ENCODE peak calls at places on chromosomes 13 and 19, in eight cellular contexts. One of them, this sample, is unnamed.

GRCh38 chr13:98444381-98444780 is 132.5 kb downstream of the STK24 start:
- DNase-seq in fibroblast of pulmonary artery: no peak
- DNase-seq in psoas muscle: no peak
- DNase-seq in endodermal cell: no peak
- DNase-seq in progenitor cell of endocrine pancreas: no peak
- DNase-seq in type B pancreatic cell: no peak
- DNase-seq in adrenal gland: no peak
- DNase-seq in Panc1: no peak
- DNase-seq in this sample: no peak

GRCh38 chr19:1453525-1454371 is 3.8 kb downstream of the APC2 start:
- DNase-seq in fibroblast of pulmonary artery: no peak
- DNase-seq in psoas muscle: peak
- DNase-seq in endodermal cell: peak
- DNase-seq in progenitor cell of endocrine pancreas: no peak
- DNase-seq in type B pancreatic cell: no peak
- DNase-seq in adrenal gland: no peak
- DNase-seq in Panc1: no peak
- DNase-seq in this sample: no peak

GRCh38 chr13:104414771-104415170 is 1348.6 kb upstream of the SLC10A2 start:
- DNase-seq in fibroblast of pulmonary artery: no peak
- DNase-seq in psoas muscle: no peak
- DNase-seq in endodermal cell: no peak
- DNase-seq in progenitor cell of endocrine pancreas: no peak
- DNase-seq in type B pancreatic cell: no peak
- DNase-seq in adrenal gland: no peak
- DNase-seq in Panc1: no peak
- DNase-seq in this sample: no peak

GRCh38 chr13:111152836-111153235 is 37.7 kb downstream of the ARHGEF7 start:
- DNase-seq in fibroblast of pulmonary artery: no peak
- DNase-seq in psoas muscle: no peak
- DNase-seq in endodermal cell: no peak
- DNase-seq in progenitor cell of endocrine pancreas: no peak
- DNase-seq in type B pancreatic cell: no peak
- DNase-seq in adrenal gland: no peak
- DNase-seq in Panc1: no peak
- DNase-seq in this sample: no peak

GRCh38 chr13:109737606-109738005 is 48.8 kb downstream of the IRS2 start:
- DNase-seq in fibroblast of pulmonary artery: no peak
- DNase-seq in psoas muscle: no peak
- DNase-seq in endodermal cell: peak
- DNase-seq in progenitor cell of endocrine pancreas: no peak
- DNase-seq in type B pancreatic cell: no peak
- DNase-seq in adrenal gland: peak
- DNase-seq in Panc1: no peak
- DNase-seq in this sample: no peak

GRCh38 chr13:98032168-98032567 is 78.7 kb downstream of the IPO5 start:
- DNase-seq in fibroblast of pulmonary artery: no peak
- DNase-seq in psoas muscle: no peak
- DNase-seq in endodermal cell: no peak
- DNase-seq in progenitor cell of endocrine pancreas: no peak
- DNase-seq in type B pancreatic cell: no peak
- DNase-seq in adrenal gland: no peak
- DNase-seq in Panc1: no peak
- DNase-seq in this sample: no peak

GRCh38 chr19:4123615-4124568 is at the start of gene MAP2K2:
- DNase-seq in fibroblast of pulmonary artery: peak
- DNase-seq in psoas muscle: peak
- DNase-seq in endodermal cell: peak
- DNase-seq in progenitor cell of endocrine pancreas: peak
- DNase-seq in type B pancreatic cell: peak
- DNase-seq in adrenal gland: peak
- DNase-seq in Panc1: no peak
- DNase-seq in this sample: peak

GRCh38 chr19:47797996-47798903 is 6.1 kb downstream of the TPRX1 start:
- DNase-seq in fibroblast of pulmonary artery: no peak
- DNase-seq in psoas muscle: no peak
- DNase-seq in endodermal cell: no peak
- DNase-seq in progenitor cell of endocrine pancreas: no peak
- DNase-seq in type B pancreatic cell: no peak
- DNase-seq in adrenal gland: no peak
- DNase-seq in Panc1: no peak
- DNase-seq in this sample: no peak

GRCh38 chr19:18777725-18778389 is 13.2 kb downstream of the COMP start:
- DNase-seq in fibroblast of pulmonary artery: no peak
- DNase-seq in psoas muscle: peak
- DNase-seq in endodermal cell: no peak
- DNase-seq in progenitor cell of endocrine pancreas: no peak
- DNase-seq in type B pancreatic cell: no peak
- DNase-seq in adrenal gland: no peak
- DNase-seq in Panc1: no peak
- DNase-seq in this sample: peak

GRCh38 chr13:33275916-33276315 is 9.6 kb downstream of the STARD13 start:
- DNase-seq in fibroblast of pulmonary artery: peak
- DNase-seq in psoas muscle: no peak
- DNase-seq in endodermal cell: no peak
- DNase-seq in progenitor cell of endocrine pancreas: no peak
- DNase-seq in type B pancreatic cell: no peak
- DNase-seq in adrenal gland: no peak
- DNase-seq in Panc1: no peak
- DNase-seq in this sample: no peak

GRCh38 chr13:69485991-69486592 is 621.5 kb upstream of the ATXN8OS start:
- DNase-seq in fibroblast of pulmonary artery: no peak
- DNase-seq in psoas muscle: no peak
- DNase-seq in endodermal cell: no peak
- DNase-seq in progenitor cell of endocrine pancreas: no peak
- DNase-seq in type B pancreatic cell: no peak
- DNase-seq in adrenal gland: no peak
- DNase-seq in Panc1: no peak
- DNase-seq in this sample: no peak

GRCh38 chr13:48818495-48818961 is 157.2 kb upstream of the FNDC3A start:
- DNase-seq in fibroblast of pulmonary artery: peak
- DNase-seq in psoas muscle: no peak
- DNase-seq in endodermal cell: no peak
- DNase-seq in progenitor cell of endocrine pancreas: no peak
- DNase-seq in type B pancreatic cell: no peak
- DNase-seq in adrenal gland: peak
- DNase-seq in Panc1: peak
- DNase-seq in this sample: no peak

GRCh38 chr19:39187552-39187943 is 9.2 kb upstream of the NCCRP1 start:
- DNase-seq in fibroblast of pulmonary artery: no peak
- DNase-seq in psoas muscle: no peak
- DNase-seq in endodermal cell: no peak
- DNase-seq in progenitor cell of endocrine pancreas: no peak
- DNase-seq in type B pancreatic cell: no peak
- DNase-seq in adrenal gland: no peak
- DNase-seq in Panc1: no peak
- DNase-seq in this sample: no peak

GRCh38 chr13:94656766-94657165 is 55.1 kb downstream of the GPR180 start:
- DNase-seq in fibroblast of pulmonary artery: peak
- DNase-seq in psoas muscle: no peak
- DNase-seq in endodermal cell: no peak
- DNase-seq in progenitor cell of endocrine pancreas: no peak
- DNase-seq in type B pancreatic cell: no peak
- DNase-seq in adrenal gland: no peak
- DNase-seq in Panc1: no peak
- DNase-seq in this sample: peak

GRCh38 chr13:105202384-105202783 is 1333.1 kb downstream of the EFNB2 start:
- DNase-seq in fibroblast of pulmonary artery: peak
- DNase-seq in psoas muscle: no peak
- DNase-seq in endodermal cell: no peak
- DNase-seq in progenitor cell of endocrine pancreas: no peak
- DNase-seq in type B pancreatic cell: no peak
- DNase-seq in adrenal gland: no peak
- DNase-seq in Panc1: no peak
- DNase-seq in this sample: no peak

GRCh38 chr13:93552596-93552995 is 326.0 kb downstream of the GPC6 start:
- DNase-seq in fibroblast of pulmonary artery: no peak
- DNase-seq in psoas muscle: no peak
- DNase-seq in endodermal cell: no peak
- DNase-seq in progenitor cell of endocrine pancreas: no peak
- DNase-seq in type B pancreatic cell: no peak
- DNase-seq in adrenal gland: no peak
- DNase-seq in Panc1: no peak
- DNase-seq in this sample: no peak
- TF ChIP-seq CTCF in fibroblast of pulmonary artery: no peak
- TF ChIP-seq CTCF in psoas muscle: no peak
- TF ChIP-seq CTCF in endodermal cell: no peak
- TF ChIP-seq CTCF in progenitor cell of endocrine pancreas: no peak
- TF ChIP-seq CTCF in type B pancreatic cell: no peak
- TF ChIP-seq CTCF in adrenal gland: no peak
- TF ChIP-seq CTCF in Panc1: no peak
- TF ChIP-seq CTCF in this sample: no peak

DNA sequence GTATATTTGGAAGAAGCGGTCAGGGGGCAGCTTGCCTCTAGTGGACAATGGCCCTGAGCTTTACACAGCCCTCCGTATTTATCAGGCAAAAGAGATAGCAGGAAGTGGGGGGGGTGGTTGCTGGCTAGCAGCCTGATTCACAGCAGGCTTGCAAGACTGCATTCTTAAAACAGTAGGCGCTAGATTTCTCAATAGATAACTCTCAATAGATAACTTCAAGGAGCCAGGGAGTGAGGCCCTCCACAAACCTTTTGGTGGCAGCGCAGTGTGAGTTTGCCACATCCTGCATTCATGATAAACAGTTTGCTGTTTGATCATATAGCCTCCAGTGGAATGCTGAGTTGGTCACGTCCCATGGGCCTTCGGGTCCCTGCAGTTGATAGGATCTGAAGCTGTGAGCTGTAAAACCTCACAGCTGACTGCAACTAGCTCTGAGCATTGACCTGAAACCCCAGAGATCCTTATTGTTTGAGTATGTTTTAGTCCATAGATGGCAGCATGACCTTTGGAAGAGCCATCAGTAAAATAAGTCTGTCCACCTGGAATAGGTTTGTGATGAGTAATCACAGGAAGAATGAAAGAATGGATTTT is 12.2 kb downstream of the FPR3 start:
- DNase-seq in fibroblast of pulmonary artery: peak
- DNase-seq in psoas muscle: no peak
- DNase-seq in endodermal cell: peak
- DNase-seq in progenitor cell of endocrine pancreas: no peak
- DNase-seq in type B pancreatic cell: no peak
- DNase-seq in adrenal gland: peak
- DNase-seq in Panc1: no peak
- DNase-seq in this sample: no peak
- TF ChIP-seq CTCF in fibroblast of pulmonary artery: no peak
- TF ChIP-seq CTCF in psoas muscle: no peak
- TF ChIP-seq CTCF in endodermal cell: no peak
- TF ChIP-seq CTCF in progenitor cell of endocrine pancreas: no peak
- TF ChIP-seq CTCF in type B pancreatic cell: no peak
- TF ChIP-seq CTCF in adrenal gland: no peak
- TF ChIP-seq CTCF in Panc1: no peak
- TF ChIP-seq CTCF in this sample: no peak

GRCh38 chr13:61136515-61136914 is 279.1 kb downstream of the PCDH20 start:
- DNase-seq in fibroblast of pulmonary artery: no peak
- DNase-seq in psoas muscle: no peak
- DNase-seq in endodermal cell: no peak
- DNase-seq in progenitor cell of endocrine pancreas: no peak
- DNase-seq in type B pancreatic cell: no peak
- DNase-seq in adrenal gland: no peak
- DNase-seq in Panc1: no peak
- DNase-seq in this sample: no peak

GRCh38 chr13:61135583-61135982 is 280.1 kb downstream of the PCDH20 start:
- DNase-seq in fibroblast of pulmonary artery: no peak
- DNase-seq in psoas muscle: no peak
- DNase-seq in endodermal cell: no peak
- DNase-seq in progenitor cell of endocrine pancreas: no peak
- DNase-seq in type B pancreatic cell: no peak
- DNase-seq in adrenal gland: no peak
- DNase-seq in Panc1: no peak
- DNase-seq in this sample: no peak

GRCh38 chr13:61138857-61139256 is 276.8 kb downstream of the PCDH20 start:
- DNase-seq in fibroblast of pulmonary artery: no peak
- DNase-seq in psoas muscle: no peak
- DNase-seq in endodermal cell: no peak
- DNase-seq in progenitor cell of endocrine pancreas: no peak
- DNase-seq in type B pancreatic cell: no peak
- DNase-seq in adrenal gland: no peak
- DNase-seq in Panc1: no peak
- DNase-seq in this sample: no peak

GRCh38 chr13:61136101-61136500 is 279.5 kb downstream of the PCDH20 start:
- DNase-seq in fibroblast of pulmonary artery: no peak
- DNase-seq in psoas muscle: no peak
- DNase-seq in endodermal cell: no peak
- DNase-seq in progenitor cell of endocrine pancreas: no peak
- DNase-seq in type B pancreatic cell: no peak
- DNase-seq in adrenal gland: no peak
- DNase-seq in Panc1: no peak
- DNase-seq in this sample: no peak
- TF ChIP-seq CTCF in fibroblast of pulmonary artery: no peak
- TF ChIP-seq CTCF in psoas muscle: no peak
- TF ChIP-seq CTCF in endodermal cell: no peak
- TF ChIP-seq CTCF in progenitor cell of endocrine pancreas: no peak
- TF ChIP-seq CTCF in type B pancreatic cell: no peak
- TF ChIP-seq CTCF in adrenal gland: no peak
- TF ChIP-seq CTCF in Panc1: no peak
- TF ChIP-seq CTCF in this sample: no peak

GRCh38 chr19:35442091-35442490 is 6.0 kb upstream of the FFAR2 start:
- DNase-seq in fibroblast of pulmonary artery: no peak
- DNase-seq in psoas muscle: peak
- DNase-seq in endodermal cell: no peak
- DNase-seq in progenitor cell of endocrine pancreas: no peak
- DNase-seq in type B pancreatic cell: no peak
- DNase-seq in adrenal gland: peak
- DNase-seq in Panc1: no peak
- DNase-seq in this sample: no peak

GRCh38 chr19:35439921-35440320 is 8.1 kb upstream of the FFAR2 start:
- DNase-seq in fibroblast of pulmonary artery: no peak
- DNase-seq in psoas muscle: no peak
- DNase-seq in endodermal cell: no peak
- DNase-seq in progenitor cell of endocrine pancreas: no peak
- DNase-seq in type B pancreatic cell: no peak
- DNase-seq in adrenal gland: no peak
- DNase-seq in Panc1: no peak
- DNase-seq in this sample: no peak

GRCh38 chr19:35436477-35437141 is 11.4 kb upstream of the FFAR2 start:
- DNase-seq in fibroblast of pulmonary artery: peak
- DNase-seq in psoas muscle: peak
- DNase-seq in endodermal cell: no peak
- DNase-seq in progenitor cell of endocrine pancreas: no peak
- DNase-seq in type B pancreatic cell: no peak
- DNase-seq in adrenal gland: peak
- DNase-seq in Panc1: no peak
- DNase-seq in this sample: no peak

GRCh38 chr19:35437152-35437951 is 10.7 kb upstream of the FFAR2 start:
- DNase-seq in fibroblast of pulmonary artery: peak
- DNase-seq in psoas muscle: no peak
- DNase-seq in endodermal cell: no peak
- DNase-seq in progenitor cell of endocrine pancreas: no peak
- DNase-seq in type B pancreatic cell: no peak
- DNase-seq in adrenal gland: no peak
- DNase-seq in Panc1: no peak
- DNase-seq in this sample: no peak

DNA sequence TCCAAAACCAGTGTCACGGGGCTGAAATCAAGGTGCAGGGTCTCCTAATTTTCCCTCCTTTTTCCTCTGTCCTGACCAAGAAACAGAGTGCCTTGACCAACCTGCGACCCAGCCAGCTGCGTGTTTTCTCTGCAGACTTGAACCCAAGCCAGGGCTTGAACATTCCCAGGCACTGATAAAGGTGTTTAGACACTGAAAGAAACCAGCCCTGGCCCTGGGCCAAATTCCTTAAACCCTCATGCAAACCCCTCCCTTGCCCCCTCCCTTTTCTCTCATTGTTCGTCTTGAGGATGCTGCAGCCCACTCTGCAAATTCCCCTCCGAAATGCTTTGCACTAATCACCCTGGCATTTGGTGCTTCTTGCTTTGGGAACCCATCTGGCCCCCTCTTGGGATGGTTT is 9.5 kb upstream of the FFAR2 start:
- DNase-seq in fibroblast of pulmonary artery: peak
- DNase-seq in psoas muscle: no peak
- DNase-seq in endodermal cell: no peak
- DNase-seq in progenitor cell of endocrine pancreas: no peak
- DNase-seq in type B pancreatic cell: no peak
- DNase-seq in adrenal gland: no peak
- DNase-seq in Panc1: no peak
- DNase-seq in this sample: no peak
- TF ChIP-seq CTCF in fibroblast of pulmonary artery: no peak
- TF ChIP-seq CTCF in psoas muscle: no peak
- TF ChIP-seq CTCF in endodermal cell: no peak
- TF ChIP-seq CTCF in progenitor cell of endocrine pancreas: no peak
- TF ChIP-seq CTCF in type B pancreatic cell: no peak
- TF ChIP-seq CTCF in adrenal gland: no peak
- TF ChIP-seq CTCF in Panc1: no peak
- TF ChIP-seq CTCF in this sample: no peak